ENCODE peak calls at places on chromosomes 11 and 22, in six cellular contexts. A, N, R, D, E and X are unnamed samples.

GRCh38 chr11:95101935-95102334 is 12.3 kb downstream of the ENDOD1 start:
- DNase-seq in R (no peak), A (no peak), D (no peak), E (no peak), N (no peak), X (no peak)

GRCh38 chr22:45304971-45305370 is 4.8 kb upstream of the FAM118A start:
- DNase-seq in R (no peak), N (no peak), D (no peak), A (no peak), E (no peak), X (no peak)

GRCh38 chr22:40107244-40107643 is 70.5 kb upstream of the TNRC6B start:
- DNase-seq in N (no peak), R (no peak), A (no peak), D (no peak), E (no peak), X (no peak)

GRCh38 chr22:42114721-42115120 is 15.9 kb downstream of the CYP2D6 start:
- DNase-seq in E (no peak), A (no peak), R (no peak), D (no peak), N (no peak), X (peak)

GRCh38 chr11:36672815-36673450 is 74.9 kb upstream of the RAG2 start:
- DNase-seq in N (no peak), E (peak), A (no peak), R (no peak), D (no peak), X (peak)

GRCh38 chr11:47869548-47870393 is 21.6 kb upstream of the NUP160 start:
- DNase-seq in R (no peak), N (no peak), D (no peak), E (no peak), A (no peak), X (no peak)

GRCh38 chr11:70650075-70650909 is 252.0 kb downstream of the CTTN start:
- DNase-seq in R (no peak), A (no peak), D (no peak), N (no peak), E (peak), X (peak)

GRCh38 chr11:1104411-1105182 is 29.9 kb downstream of the MUC2 start:
- DNase-seq in N (peak), E (no peak), R (no peak), A (no peak), D (no peak), X (no peak)

GRCh38 chr11:20026629-20027545 is 133.4 kb downstream of the DBX1 start:
- DNase-seq in A (no peak), E (no peak), R (no peak), N (no peak), D (peak), X (no peak)

GRCh38 chr22:49213731-49214352 is 613.8 kb downstream of the BRD1 start:
- DNase-seq in N (peak), E (no peak), D (no peak), R (peak), A (no peak), X (peak)

GRCh38 chr11:68870470-68870869 is 28.8 kb upstream of the CPT1A start:
- DNase-seq in N (no peak), R (no peak), D (no peak), A (no peak), E (peak), X (no peak)

GRCh38 chr11:84022221-84022620 is 736.1 kb upstream of the CCDC90B start:
- DNase-seq in D (no peak), N (no peak), R (no peak), E (no peak), A (no peak), X (no peak)

GRCh38 chr11:72743321-72744221 is 8.6 kb downstream of the ARAP1 start:
- DNase-seq in A (no peak), D (no peak), E (no peak), R (no peak), N (peak), X (no peak)

GRCh38 chr11:69518081-69518950 is 36.9 kb downstream of the LINC01488 start:
- DNase-seq in A (no peak), R (no peak), N (no peak), E (no peak), D (no peak), X (no peak)

GRCh38 chr11:46849631-46850030 is 3.6 kb upstream of the CKAP5 start:
- DNase-seq in E (no peak), R (no peak), D (no peak), A (no peak), N (no peak), X (no peak)

GRCh38 chr11:46845440-46845739 is 690 bp downstream of the CKAP5 start:
- DNase-seq in E (no peak), R (no peak), D (no peak), N (no peak), A (no peak), X (no peak)

GRCh38 chr11:46845740-46846509 is at the start of gene CKAP5:
- DNase-seq in E (peak), A (peak), D (peak), N (peak), R (peak), X (peak)

GRCh38 chr11:46850829-46851380 is 4.8 kb upstream of the CKAP5 start:
- DNase-seq in E (no peak), N (no peak), A (no peak), D (no peak), R (no peak), X (no peak)

GRCh38 chr11:46846510-46846830 is 390 bp upstream of the CKAP5 start:
- DNase-seq in A (no peak), D (no peak), R (no peak), N (no peak), E (no peak), X (no peak)
- TF ChIP-seq CTCF in A (no peak), D (no peak), R (no peak), N (no peak), E (no peak), X (no peak)

DNA sequence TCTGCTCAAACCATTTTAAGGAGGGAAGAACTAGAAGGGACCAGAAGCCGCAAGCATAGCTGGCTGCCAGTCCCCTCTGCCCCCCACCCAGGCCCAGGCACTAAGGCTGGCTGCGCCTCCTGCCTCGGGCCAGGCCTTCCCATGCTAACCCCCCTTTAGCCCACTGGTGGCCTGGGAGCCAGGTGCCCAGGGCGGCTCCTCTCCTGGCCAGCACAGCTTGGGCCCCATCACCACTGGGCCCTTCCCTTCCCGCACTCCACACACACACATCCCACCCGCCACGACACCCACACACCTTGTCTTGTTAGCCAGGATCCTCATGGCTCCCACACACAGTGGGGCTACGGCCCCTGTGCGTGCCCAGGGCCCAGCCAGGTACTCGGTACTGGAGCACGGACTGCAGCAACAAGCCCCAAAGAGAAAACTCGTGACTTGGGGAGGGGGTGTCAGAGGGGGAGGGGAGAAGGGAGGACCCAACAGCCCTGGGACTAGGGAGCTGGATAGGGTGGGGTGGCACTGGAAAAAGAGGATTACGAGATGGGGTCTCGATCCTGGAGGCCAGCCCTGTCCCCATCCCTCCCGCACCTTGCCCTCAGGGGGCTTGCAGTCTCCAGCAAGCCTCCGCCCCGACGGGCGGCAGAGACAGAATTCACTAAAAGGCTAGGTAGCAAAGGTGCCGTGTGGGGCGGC is 16.0 kb downstream of the BCL9L start:
- DNase-seq in D (no peak), A (no peak), E (no peak), N (no peak), R (no peak), X (no peak)
- H3K4me3 ChIP-seq in D (peak), A (peak), E (peak), N (peak), R (peak), X (no peak)

DNA sequence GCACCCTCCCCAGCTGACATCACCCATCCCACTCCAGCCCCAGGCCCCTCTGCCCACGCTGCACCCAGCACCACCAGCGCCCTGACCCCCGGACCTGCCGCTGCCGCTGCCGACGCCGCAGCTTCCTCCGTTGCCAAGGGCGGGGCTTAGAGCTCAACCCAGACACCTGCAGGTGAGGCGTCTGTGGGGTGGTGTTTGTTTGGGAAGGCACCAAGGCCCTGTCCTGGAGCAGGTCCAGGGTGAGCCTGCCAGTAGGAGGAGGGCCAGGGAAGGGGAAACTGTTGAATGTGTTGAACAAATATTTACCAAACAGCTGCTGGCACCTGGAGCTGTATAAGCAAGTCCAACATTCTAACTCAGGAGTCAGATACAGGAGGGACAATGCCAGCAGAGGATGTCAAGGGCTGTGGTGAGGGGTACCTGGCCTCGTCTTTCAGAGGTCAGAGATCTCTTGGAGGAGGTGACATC is 3.1 kb downstream of the VEGFB start:
- DNase-seq in E (peak), R (no peak), A (no peak), N (peak), D (peak), X (no peak)
- TF ChIP-seq POLR2A in E (no peak), R (no peak), A (no peak), N (no peak), D (no peak), X (no peak)

GRCh38 chr11:11786771-11787170 is 55.0 kb upstream of the USP47 start:
- DNase-seq in D (no peak), A (no peak), R (no peak), E (no peak), N (no peak), X (no peak)
- TF ChIP-seq CTCF in D (peak), A (no peak), R (no peak), E (no peak), N (peak), X (no peak)

DNA sequence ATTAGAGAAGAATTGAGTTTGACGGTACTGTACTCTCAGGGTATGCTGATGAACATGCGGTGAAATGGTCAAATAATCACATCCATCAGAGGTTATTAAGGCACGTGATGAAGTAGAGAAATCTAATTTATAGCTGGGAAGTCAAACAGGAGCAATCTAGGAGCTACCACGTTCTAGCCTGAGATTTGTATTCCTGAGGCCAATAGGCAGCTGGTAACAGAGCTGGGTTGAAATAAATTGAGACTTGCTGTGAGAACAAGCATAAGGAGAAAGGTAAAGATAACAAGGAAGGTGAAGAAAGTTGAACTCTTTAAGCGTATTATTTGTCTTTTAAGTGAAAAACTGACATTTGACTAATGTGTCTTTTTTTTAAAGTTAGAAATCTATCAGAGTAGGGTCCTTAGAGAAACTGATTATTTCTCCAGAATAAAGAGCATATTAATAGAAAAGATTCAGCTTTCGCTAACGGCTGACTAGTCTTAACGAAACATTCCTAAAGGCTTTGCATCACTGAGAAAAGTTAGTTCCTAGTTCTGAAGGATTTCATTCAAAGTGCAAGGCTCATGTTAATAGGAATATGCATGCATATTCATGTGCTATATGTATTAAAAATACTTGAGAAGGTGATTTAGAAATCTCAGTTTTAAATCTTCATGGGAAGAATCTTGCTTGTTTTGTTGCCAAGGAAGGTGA is 5.2 kb upstream of the WEE1 start:
- DNase-seq in D (no peak), A (no peak), R (no peak), N (no peak), E (no peak), X (no peak)
- H3K4me3 ChIP-seq in D (no peak), A (no peak), R (no peak), N (no peak), E (no peak), X (no peak)

DNA sequence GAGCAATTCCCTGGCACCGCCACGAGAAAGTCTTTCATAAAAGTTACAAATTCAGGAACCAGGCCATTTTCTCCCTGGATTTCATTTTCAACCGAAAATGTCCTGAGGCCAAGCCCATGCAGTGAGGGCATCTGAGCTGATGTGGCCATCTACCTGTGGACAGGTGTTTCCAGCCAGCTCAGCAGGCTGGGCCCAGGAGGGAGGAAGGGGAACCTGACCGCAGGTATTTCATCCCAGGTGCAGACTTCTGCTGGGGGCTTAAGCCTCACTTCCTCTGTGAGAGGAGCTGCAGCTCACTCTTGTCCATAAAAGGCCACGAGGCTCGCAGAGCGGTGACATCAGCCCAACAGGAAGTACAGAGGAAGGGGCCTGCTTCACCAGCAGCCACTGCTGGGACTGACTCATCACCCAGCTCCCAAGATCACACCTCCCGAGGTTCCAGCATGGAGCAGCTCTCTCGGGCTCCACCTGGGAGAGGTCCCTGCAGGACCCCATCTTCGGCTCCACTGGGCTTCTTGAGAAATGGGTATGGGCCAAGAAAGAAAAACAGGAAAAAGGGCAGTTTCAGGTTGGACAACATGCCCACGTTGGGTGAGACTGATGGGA is 56.4 kb downstream of the MYH9 start:
- DNase-seq in R (peak), D (peak), N (peak), E (peak), A (peak), X (peak)
- TF ChIP-seq POLR2A in R (peak), D (no peak), N (peak), E (peak), A (peak), X (no peak)

DNA sequence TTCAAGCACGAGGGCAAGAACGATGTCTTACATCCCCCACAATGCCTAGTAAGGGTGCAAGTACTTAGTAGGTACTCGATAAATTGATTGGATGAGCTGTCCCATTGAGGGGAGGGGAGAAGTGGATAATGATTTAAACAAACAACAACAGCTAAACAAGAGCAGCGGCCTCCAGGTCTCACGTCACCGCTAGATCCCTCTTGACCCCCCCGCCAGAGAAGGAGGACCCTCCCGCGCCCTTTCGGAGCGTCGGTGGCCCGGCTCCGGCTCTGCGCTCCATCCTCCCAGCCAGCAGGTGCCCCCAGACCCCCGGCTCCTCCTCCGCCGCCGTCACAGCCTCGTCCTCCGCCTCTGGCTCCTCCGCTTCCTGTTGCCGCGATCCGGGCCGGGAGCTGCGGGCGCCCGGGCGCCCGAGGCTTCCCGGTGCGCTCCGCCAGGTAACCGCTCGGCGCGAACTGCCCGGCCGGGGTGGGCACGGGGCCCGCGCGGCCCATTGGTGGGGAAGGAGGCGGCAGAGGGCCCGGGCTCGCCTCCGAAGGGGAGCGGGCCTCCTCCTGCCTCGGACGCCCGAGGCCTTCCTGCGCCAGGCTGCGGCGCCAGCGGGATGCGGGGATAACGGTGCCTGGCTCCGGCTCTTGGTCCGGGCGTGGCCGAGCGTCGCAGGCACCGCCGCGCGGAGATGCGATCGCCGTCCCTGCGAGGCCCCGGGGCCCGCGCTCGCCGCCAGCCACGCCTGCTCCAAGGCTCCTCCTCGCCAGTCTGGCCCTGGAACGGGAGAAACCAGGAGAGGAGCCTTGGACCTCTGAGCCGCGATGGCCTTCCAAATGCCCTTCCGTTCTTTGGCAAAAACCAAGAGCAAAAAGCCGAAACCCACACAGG is at the start of gene TLCD5:
- DNase-seq in D (no peak), R (peak), E (peak), N (peak), A (no peak), X (no peak)
- TF ChIP-seq CTCF in D (no peak), R (no peak), E (no peak), N (no peak), A (no peak), X (no peak)

GRCh38 chr11:67022341-67022933 is 497 bp upstream of the SYT12 start:
- DNase-seq in N (no peak), E (peak), A (no peak), R (no peak), D (peak), X (no peak)
- H3K4me3 ChIP-seq in N (peak), E (peak), A (peak), R (peak), D (peak), X (no peak)

GRCh38 chr11:61161190-61162091 is at the start of gene VPS37C:
- DNase-seq in D (peak), R (peak), N (peak), E (peak), A (peak), X (peak)
- TF ChIP-seq POLR2A in D (peak), R (peak), N (peak), E (peak), A (peak), X (no peak)

DNA sequence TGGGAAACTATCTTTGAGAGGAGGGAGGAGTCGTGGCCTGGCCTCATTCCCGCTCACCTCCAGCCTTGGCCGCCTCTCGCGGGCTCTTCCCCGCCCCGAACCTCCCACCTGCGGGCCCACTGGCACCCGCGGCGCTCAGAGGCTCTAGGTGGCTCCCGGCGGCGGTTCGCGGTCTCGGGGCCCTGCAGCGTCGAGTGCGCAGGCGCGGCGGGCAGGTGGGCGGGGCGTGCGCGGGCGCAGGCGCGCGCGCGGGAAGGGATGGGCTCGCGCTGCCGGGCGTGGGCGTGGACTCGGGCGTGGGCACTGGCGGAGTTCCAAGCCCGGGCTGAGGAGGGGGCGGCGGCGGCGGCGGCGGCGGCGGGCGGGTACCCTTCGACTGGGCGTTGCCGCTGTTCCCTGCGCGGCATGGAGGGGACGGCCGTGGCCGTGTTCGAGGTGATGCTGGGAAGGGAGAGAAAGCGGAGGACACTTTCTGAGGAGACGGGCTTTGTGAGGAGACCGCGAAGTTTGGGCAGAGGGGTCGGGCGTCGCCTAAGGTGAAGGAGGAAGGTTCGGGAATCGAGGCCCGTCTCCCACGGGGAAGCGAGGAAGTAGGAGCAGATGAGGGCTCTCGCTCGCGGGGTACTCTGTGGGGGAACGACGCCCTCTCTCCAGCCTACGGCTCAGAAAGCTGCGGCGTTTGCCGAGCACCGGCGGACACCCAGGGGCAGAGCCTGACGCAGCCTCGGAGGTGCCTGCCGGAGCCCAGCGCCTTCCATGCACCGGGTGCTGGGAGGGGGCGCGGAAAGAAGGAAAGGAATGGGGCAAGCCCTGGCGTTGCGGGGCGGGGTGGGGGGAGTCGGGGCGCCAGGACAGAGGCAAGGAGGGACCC is 15.7 kb upstream of the SPTBN2 start:
- DNase-seq in N (peak), D (peak), R (peak), E (peak), A (peak), X (peak)
- TF ChIP-seq CTCF in N (no peak), D (no peak), R (no peak), E (no peak), A (no peak), X (no peak)